ENCODE peak calls at places on chromosome 17, in four cellular contexts. J, C, W and E are unnamed samples.

GRCh38 chr17:7590743-7591142 is 849 bp upstream of the SOX15 start:
- DNase-seq in C (no peak), J (peak), W (no peak), E (peak)

GRCh38 chr17:34171245-34171818 is 83.8 kb upstream of the CCL2 start:
- DNase-seq in W (peak), J (no peak), C (no peak), E (peak)

GRCh38 chr17:56978441-56979090 is 635 bp downstream of the SCPEP1 start:
- DNase-seq in C (no peak), W (no peak), J (no peak), E (peak)

GRCh38 chr17:14052886-14053615 is 16.3 kb upstream of the COX10 start:
- DNase-seq in J (no peak), C (no peak), W (no peak), E (no peak)

GRCh38 chr17:66348605-66349165 is 46.3 kb downstream of the PRKCA start:
- DNase-seq in W (peak), C (no peak), J (peak), E (no peak)

GRCh38 chr17:34307110-34307509 is 12.1 kb upstream of the CCL8 start:
- DNase-seq in W (no peak), C (no peak), J (no peak), E (no peak)

GRCh38 chr17:58060596-58061191 is 22.5 kb upstream of the DYNLL2 start:
- DNase-seq in J (no peak), C (no peak), W (no peak), E (no peak)

GRCh38 chr17:43479948-43480347 is 3.8 kb upstream of the DHX8 start:
- DNase-seq in J (no peak), W (no peak), C (no peak), E (no peak)

GRCh38 chr17:37300683-37301082 is 75.1 kb upstream of the C17orf78 start:
- DNase-seq in J (no peak), C (no peak), W (no peak), E (no peak)

GRCh38 chr17:6413073-6413472 is 21.8 kb downstream of the AIPL1 start:
- DNase-seq in C (no peak), W (no peak), J (no peak), E (peak)

GRCh38 chr17:913207-913606 is 66.4 kb downstream of the NXN start:
- DNase-seq in W (no peak), J (no peak), C (no peak), E (peak)

GRCh38 chr17:42202696-42203095 is 8.4 kb upstream of the GHDC start:
- DNase-seq in C (no peak), W (no peak), J (no peak), E (no peak)

GRCh38 chr17:8856869-8857575 is 10.5 kb downstream of the PIK3R6 start:
- DNase-seq in W (no peak), J (no peak), C (no peak), E (no peak)

GRCh38 chr17:43176119-43176570 is 5.1 kb downstream of the NBR1 start:
- DNase-seq in C (no peak), W (no peak), J (no peak), E (no peak)

GRCh38 chr17:35889818-35890773 is 9.9 kb upstream of the CCL5 start:
- DNase-seq in C (no peak), W (no peak), J (peak), E (no peak)

GRCh38 chr17:4499431-4500187 is 928 bp downstream of the SPNS2 start:
- DNase-seq in J (no peak), C (no peak), W (no peak), E (peak)

GRCh38 chr17:45896803-45897693 is 2.7 kb downstream of the MAPT start:
- DNase-seq in J (no peak), C (no peak), W (no peak), E (peak)

GRCh38 chr17:7329360-7330098 is 394 bp upstream of the NEURL4 start:
- DNase-seq in J (peak), C (peak), W (peak), E (peak)

GRCh38 chr17:57954421-57955182 is 610 bp downstream of the CUEDC1 start:
- DNase-seq in W (peak), J (peak), C (no peak), E (peak)

GRCh38 chr17:69597898-69598692 is 183.6 kb downstream of the MAP2K6 start:
- DNase-seq in C (no peak), J (no peak), W (no peak), E (no peak)

GRCh38 chr17:73706428-73706827 is 62.2 kb upstream of the SDK2 start:
- DNase-seq in C (no peak), W (no peak), J (no peak), E (no peak)

GRCh38 chr17:28043296-28043695 is 819 bp downstream of the NLK start:
- DNase-seq in W (no peak), J (peak), C (no peak), E (no peak)

GRCh38 chr17:28047806-28048205 is 5.3 kb downstream of the NLK start:
- DNase-seq in W (no peak), C (no peak), J (no peak), E (peak)

GRCh38 chr17:28042721-28043291 is 329 bp downstream of the NLK start:
- DNase-seq in W (no peak), C (no peak), J (peak), E (no peak)

GRCh38 chr17:28046034-28046825 is 3.8 kb downstream of the NLK start:
- DNase-seq in C (no peak), J (no peak), W (no peak), E (no peak)

GRCh38 chr17:28045304-28045703 is 2.8 kb downstream of the NLK start:
- DNase-seq in J (no peak), C (no peak), W (no peak), E (no peak)
- H3K4me3 ChIP-seq in J (no peak), C (no peak), W (no peak), E (no peak)

GRCh38 chr17:72123496-72123963 is 2.7 kb downstream of the SOX9 start:
- DNase-seq in J (no peak), W (no peak), C (no peak), E (peak)

GRCh38 chr17:72126575-72127486 is 6.0 kb downstream of the SOX9 start:
- DNase-seq in C (no peak), W (no peak), J (peak), E (no peak)

GRCh38 chr17:72125742-72126141 is 4.9 kb downstream of the SOX9 start:
- DNase-seq in W (no peak), C (no peak), J (no peak), E (no peak)

GRCh38 chr17:72123964-72124791 is 3.4 kb downstream of the SOX9 start:
- DNase-seq in W (no peak), J (peak), C (peak), E (peak)

DNA sequence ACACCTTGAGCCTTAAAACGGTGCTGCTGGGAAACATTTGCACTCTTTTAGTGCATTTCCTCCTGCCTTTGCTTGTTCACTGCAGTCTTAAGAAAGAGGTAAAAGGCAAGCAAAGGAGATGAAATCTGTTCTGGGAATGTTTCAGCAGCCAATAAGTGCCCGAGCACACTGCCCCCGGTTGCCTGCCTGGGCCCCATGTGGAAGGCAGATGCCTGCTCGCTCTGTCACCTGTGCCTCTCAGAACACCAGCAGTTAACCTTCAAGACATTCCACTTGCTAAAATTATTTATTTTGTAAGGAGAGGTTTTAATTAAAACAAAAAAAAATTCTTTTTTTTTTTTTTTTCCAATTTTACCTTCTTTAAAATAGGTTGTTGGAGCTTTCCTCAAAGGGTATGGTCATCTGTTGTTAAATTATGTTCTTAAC is 4.4 kb downstream of the SOX9 start:
- DNase-seq in J (no peak), W (no peak), C (no peak), E (peak)
- H3K4me3 ChIP-seq in J (no peak), W (no peak), C (no peak), E (no peak)

GRCh38 chr17:78716292-78716691 is 65.8 kb downstream of the CYTH1 start:
- DNase-seq in W (no peak), C (no peak), J (no peak), E (no peak)

GRCh38 chr17:78716814-78717393 is 65.2 kb downstream of the CYTH1 start:
- DNase-seq in J (peak), C (no peak), W (no peak), E (peak)

GRCh38 chr17:78715876-78716275 is 66.2 kb downstream of the CYTH1 start:
- DNase-seq in C (no peak), J (no peak), W (no peak), E (no peak)

GRCh38 chr17:78718575-78719209 is 63.4 kb downstream of the CYTH1 start:
- DNase-seq in J (no peak), C (no peak), W (no peak), E (no peak)

DNA sequence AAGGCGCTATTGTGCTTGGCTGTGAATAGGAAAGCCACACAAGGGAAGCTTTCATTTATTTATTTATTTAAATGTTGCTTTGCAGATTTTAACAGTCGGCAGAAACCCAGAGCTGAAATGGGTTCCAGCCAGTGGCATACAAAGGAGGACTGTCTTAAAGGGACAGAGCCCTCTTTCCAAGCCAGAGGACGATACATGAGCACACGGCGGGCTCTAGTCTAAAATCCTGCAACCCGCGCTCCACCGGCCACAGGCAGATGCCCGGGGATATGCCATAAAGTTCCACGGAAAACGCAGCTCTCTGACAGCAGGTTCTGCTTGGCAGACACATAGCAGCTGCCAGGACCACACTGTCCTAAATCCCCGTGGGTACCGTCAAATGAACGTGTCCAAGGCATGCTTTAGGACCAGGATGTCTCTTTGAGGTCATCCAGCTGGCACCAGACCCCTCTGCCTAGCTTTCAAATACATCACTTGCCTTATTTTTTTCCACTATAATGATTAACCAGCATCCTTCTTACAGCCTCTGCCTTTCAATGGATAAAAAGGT is 64.6 kb downstream of the CYTH1 start:
- DNase-seq in C (no peak), W (no peak), J (no peak), E (peak)
- H3K4me3 ChIP-seq in C (peak), W (no peak), J (peak), E (no peak)

DNA sequence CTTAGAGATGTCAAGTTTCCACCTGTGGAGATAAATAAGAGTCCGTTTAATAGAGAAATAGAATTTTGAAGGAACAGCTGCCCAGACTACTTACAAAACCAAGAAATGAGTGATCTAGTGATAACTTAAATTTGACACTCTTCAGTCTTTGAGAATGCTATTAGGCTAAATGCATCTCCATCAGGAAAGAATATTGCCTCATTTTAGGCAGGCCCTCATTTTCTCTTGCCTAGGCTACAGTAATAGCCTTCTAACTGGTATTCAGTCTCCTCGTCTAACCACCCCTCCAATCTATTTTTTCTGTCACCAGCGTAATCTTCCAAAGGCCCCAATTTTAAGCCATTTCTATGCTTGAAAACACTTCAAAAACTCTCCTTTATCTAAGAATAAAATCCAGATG is 537.8 kb upstream of the CA10 start:
- DNase-seq in C (no peak), W (no peak), J (no peak), E (no peak)
- H3K4me3 ChIP-seq in C (no peak), W (no peak), J (no peak), E (no peak)

DNA sequence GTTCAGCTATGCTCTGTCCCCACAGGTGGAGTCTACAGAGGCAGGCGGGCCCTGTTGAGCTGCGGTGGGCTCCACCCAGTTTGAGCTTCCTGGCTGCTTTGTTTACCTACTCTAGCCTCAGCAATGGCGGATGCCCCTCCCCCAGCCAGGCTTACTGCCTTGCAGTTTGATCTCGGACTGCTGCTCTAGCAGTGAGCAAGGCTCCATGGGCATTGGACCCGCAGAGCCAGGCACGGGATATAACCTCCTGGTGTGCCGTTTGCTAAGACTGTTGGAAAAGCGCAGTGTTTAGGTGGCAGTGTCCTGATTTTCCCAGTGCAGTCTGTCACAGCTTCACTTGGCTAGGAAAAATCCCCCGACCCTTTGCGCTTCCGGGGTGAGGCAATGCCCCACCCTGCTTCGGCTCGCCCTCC is 89.1 kb downstream of the BCAS3 start:
- DNase-seq in C (no peak), J (no peak), W (peak), E (no peak)
- H3K4me3 ChIP-seq in C (no peak), J (no peak), W (no peak), E (no peak)

GRCh38 chr17:79164408-79164807 is 89.8 kb downstream of the ENGASE start:
- DNase-seq in C (no peak), W (no peak), J (no peak), E (no peak)

GRCh38 chr17:79163071-79163470 is 88.4 kb downstream of the ENGASE start:
- DNase-seq in C (no peak), W (no peak), J (no peak), E (no peak)

GRCh38 chr17:79165756-79166473 is 91.3 kb downstream of the ENGASE start:
- DNase-seq in C (no peak), W (no peak), J (no peak), E (no peak)

GRCh38 chr17:79167486-79167885 is 92.9 kb downstream of the ENGASE start:
- DNase-seq in J (no peak), W (no peak), C (no peak), E (no peak)

GRCh38 chr17:79165296-79165695 is 90.7 kb downstream of the ENGASE start:
- DNase-seq in W (no peak), C (no peak), J (no peak), E (no peak)
- H3K4me3 ChIP-seq in W (no peak), C (no peak), J (no peak), E (no peak)

GRCh38 chr17:55584861-55585260 is 73.6 kb upstream of the SMIM36 start:
- DNase-seq in J (no peak), C (no peak), W (no peak), E (no peak)
- H3K4me3 ChIP-seq in J (no peak), C (no peak), W (no peak), E (no peak)

GRCh38 chr17:39618252-39618913 is 8.4 kb upstream of the PPP1R1B start:
- DNase-seq in W (no peak), J (peak), C (no peak), E (peak)

GRCh38 chr17:39617446-39618251 is 9.1 kb upstream of the PPP1R1B start:
- DNase-seq in C (peak), J (peak), W (no peak), E (peak)

GRCh38 chr17:39617100-39617445 is 9.4 kb upstream of the NEUROD2 start:
- DNase-seq in J (no peak), W (no peak), C (no peak), E (no peak)

GRCh38 chr17:39619786-39620101 is 7.0 kb upstream of the PPP1R1B start:
- DNase-seq in C (no peak), J (no peak), W (no peak), E (no peak)

GRCh38 chr17:39618956-39619785 is 7.6 kb upstream of the PPP1R1B start:
- DNase-seq in W (no peak), J (no peak), C (no peak), E (peak)
- H3K4me3 ChIP-seq in W (peak), J (peak), C (no peak), E (no peak)